ENCODE peak calls at places on chromosomes 11 and 22, in ten cellular contexts. P is tibial artery, X is adrenal gland, Y is GM23248, V is sigmoid colon, O is spleen, T is ovary, I is neural progenitor cell, C is tibial nerve, E is transverse colon. B is an unnamed sample.
A peak's percentile ranks its signal among the peaks of the same experiment; 100 is the strongest.

GRCh38 chr22:46678785-46679700 is 58.9 kb downstream of the GRAMD4 start:
- DNase-seq in E (no peak), T (no peak), V (no peak), I (no peak), C (no peak), Y (peak; percentile 63), P (no peak), X (no peak), O (no peak), B (peak; percentile 73)

GRCh38 chr11:35021589-35021988 is 105.2 kb downstream of the PDHX start:
- DNase-seq in T (no peak), Y (no peak), O (no peak), C (no peak), V (no peak), P (no peak), I (no peak), E (no peak), X (no peak), B (no peak)

GRCh38 chr11:116600930-116601329 is 171.9 kb downstream of the BUD13 start:
- DNase-seq in P (no peak), X (no peak), Y (no peak), O (no peak), E (no peak), I (no peak), C (no peak), V (peak; percentile 11), T (no peak), B (no peak)

GRCh38 chr11:76025068-76025467 is 181.2 kb downstream of the WNT11 start:
- DNase-seq in C (no peak), P (no peak), I (no peak), O (no peak), T (no peak), E (no peak), V (no peak), X (no peak), Y (peak; percentile 66), B (no peak)

GRCh38 chr11:93476796-93477195 is 66.4 kb downstream of the SMCO4 start:
- DNase-seq in E (no peak), Y (peak; percentile 76), X (no peak), V (no peak), O (no peak), T (no peak), I (no peak), P (no peak), C (no peak), B (no peak)

GRCh38 chr11:44340656-44341055 is 30.7 kb upstream of the ALX4 start:
- DNase-seq in Y (no peak), E (no peak), V (no peak), I (no peak), O (no peak), X (no peak), C (no peak), T (no peak), P (no peak), B (no peak)

GRCh38 chr11:74462009-74462408 is 5.3 kb downstream of the KCNE3 start:
- DNase-seq in T (peak; percentile 85), V (peak; percentile 89), I (peak; percentile 40), X (peak; percentile 86), C (peak; percentile 39), Y (peak; percentile 18), O (peak; percentile 93), E (peak; percentile 61), P (peak; percentile 84), B (peak; percentile 89)

GRCh38 chr11:120606116-120607010 is 94.8 kb downstream of the GRIK4 start:
- DNase-seq in X (no peak), E (no peak), O (peak; percentile 59), T (no peak), Y (no peak), I (no peak), C (no peak), P (no peak), V (no peak), B (no peak)

GRCh38 chr11:67057410-67057757 is 737 bp downstream of the RHOD start:
- DNase-seq in O (no peak), Y (peak; percentile 36), C (no peak), E (no peak), V (no peak), T (no peak), P (no peak), I (no peak), X (no peak), B (peak; percentile 71)

GRCh38 chr11:128725630-128726461 is 32.0 kb downstream of the FLI1 start:
- DNase-seq in V (no peak), X (peak; percentile 18), C (no peak), P (no peak), I (no peak), Y (peak; percentile 53), E (peak; percentile 41), O (peak; percentile 80), T (no peak), B (no peak)
- H3K4me1 ChIP-seq in V (peaks cover under 1% of the 10 kb centered on the region), X (peaks cover 32% of the 10 kb centered on the region), C (peaks cover 10% of the 10 kb centered on the region), P (no peaks in the 10 kb centered on the region), I (peaks cover 26% of the 10 kb centered on the region), Y (peaks cover 7% of the 10 kb centered on the region), E (peaks cover 17% of the 10 kb centered on the region), O (peaks cover 100% of the 10 kb centered on the region), T (no peaks in the 10 kb centered on the region), B (peaks cover 10% of the 10 kb centered on the region)

GRCh38 chr11:96065379-96065778 is 141.5 kb upstream of the MTMR2 start:
- DNase-seq in I (no peak), V (no peak), X (no peak), T (no peak), C (no peak), O (no peak), E (no peak), P (no peak), Y (peak; percentile 63), B (no peak)

GRCh38 chr11:96061094-96061493 is 137.2 kb upstream of the MTMR2 start:
- DNase-seq in C (no peak), P (no peak), Y (peak; percentile 48), E (no peak), T (no peak), O (no peak), I (no peak), V (no peak), X (peak; percentile 23), B (no peak)

GRCh38 chr11:96063886-96064285 is 140.0 kb upstream of the MTMR2 start:
- DNase-seq in V (no peak), Y (no peak), C (no peak), E (no peak), T (no peak), O (no peak), I (no peak), X (no peak), P (no peak), B (no peak)

GRCh38 chr11:96063053-96063452 is 139.1 kb upstream of the MTMR2 start:
- DNase-seq in P (no peak), X (no peak), I (no peak), O (no peak), E (no peak), C (no peak), T (no peak), Y (no peak), V (no peak), B (no peak)

DNA sequence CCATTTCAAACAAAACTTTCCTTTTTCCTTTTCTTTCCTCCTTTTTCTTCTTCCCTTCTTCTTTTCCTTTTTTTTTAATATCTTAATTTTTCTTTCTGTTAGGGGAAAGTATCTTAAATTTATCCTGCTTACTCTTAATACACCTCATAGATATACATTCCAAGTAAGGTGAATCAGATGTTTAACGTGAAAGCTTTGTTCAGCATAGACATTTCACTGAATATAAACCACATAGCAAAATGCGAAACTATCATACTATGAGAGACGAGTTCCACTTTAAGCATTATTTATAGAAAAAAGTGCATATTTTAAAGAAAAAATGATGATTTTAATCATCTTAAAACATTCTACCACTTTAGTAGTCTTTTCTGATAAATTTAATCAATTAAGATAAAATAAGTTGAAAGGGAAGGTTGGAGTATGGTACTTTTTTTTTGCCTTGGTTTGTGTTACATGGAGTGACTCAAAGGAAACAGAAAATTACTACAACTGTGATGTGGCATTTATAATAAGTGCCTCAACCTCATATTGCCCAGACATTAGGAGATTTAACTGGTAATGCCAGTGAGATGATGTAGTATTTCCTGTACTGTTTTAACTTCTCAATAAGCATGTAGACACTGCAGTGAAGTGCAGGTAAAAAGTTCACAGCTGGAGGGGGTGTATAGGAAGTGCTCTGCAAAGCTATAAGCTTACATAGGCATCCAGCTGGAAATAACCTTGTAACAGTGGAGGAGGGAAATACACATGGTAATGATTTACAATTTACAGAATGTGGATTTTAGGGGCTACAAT is 138.0 kb upstream of the MTMR2 start:
- DNase-seq in Y (peak; percentile 65), I (no peak), X (no peak), T (no peak), P (no peak), E (no peak), C (no peak), V (no peak), O (no peak), B (no peak)
- H3K27ac ChIP-seq in Y (peak overlapping the region; percentile 64), I (no peak overlapping the region), X (no peak overlapping the region), T (no peak overlapping the region), P (no peak overlapping the region), E (no peak overlapping the region), C (no peak overlapping the region), V (no peak overlapping the region), O (peak overlapping the region; percentile 37), B (no peak overlapping the region)

GRCh38 chr11:61486004-61486615 is 22.4 kb upstream of the LRRC10B start:
- DNase-seq in C (no peak), P (no peak), X (no peak), I (no peak), V (no peak), T (no peak), O (no peak), Y (no peak), E (no peak), B (no peak)
- H3K4me1 ChIP-seq in C (peaks cover 19% of the 10 kb centered on the region), P (no peaks in the 10 kb centered on the region), X (peaks cover 23% of the 10 kb centered on the region), I (peaks cover 39% of the 10 kb centered on the region), V (peaks cover 27% of the 10 kb centered on the region), T (peaks cover 18% of the 10 kb centered on the region), O (peaks cover 26% of the 10 kb centered on the region), Y (peaks cover 12% of the 10 kb centered on the region), E (peaks cover 19% of the 10 kb centered on the region), B (no peaks in the 10 kb centered on the region)

GRCh38 chr11:6992026-6992425 is 28.1 kb downstream of the ZNF214 start:
- DNase-seq in E (no peak), P (no peak), T (no peak), V (no peak), Y (peak; percentile 47), X (no peak), O (no peak), C (no peak), I (no peak), B (no peak)

GRCh38 chr11:6988506-6988905 is 31.6 kb downstream of the ZNF214 start:
- DNase-seq in Y (peak; percentile 51), V (no peak), P (no peak), I (no peak), E (no peak), T (no peak), X (no peak), C (no peak), O (no peak), B (no peak)

GRCh38 chr11:6991227-6991626 is 28.9 kb downstream of the ZNF214 start:
- DNase-seq in C (no peak), I (peak; percentile 5), Y (no peak), E (no peak), T (no peak), X (no peak), P (no peak), V (no peak), O (no peak), B (no peak)

DNA sequence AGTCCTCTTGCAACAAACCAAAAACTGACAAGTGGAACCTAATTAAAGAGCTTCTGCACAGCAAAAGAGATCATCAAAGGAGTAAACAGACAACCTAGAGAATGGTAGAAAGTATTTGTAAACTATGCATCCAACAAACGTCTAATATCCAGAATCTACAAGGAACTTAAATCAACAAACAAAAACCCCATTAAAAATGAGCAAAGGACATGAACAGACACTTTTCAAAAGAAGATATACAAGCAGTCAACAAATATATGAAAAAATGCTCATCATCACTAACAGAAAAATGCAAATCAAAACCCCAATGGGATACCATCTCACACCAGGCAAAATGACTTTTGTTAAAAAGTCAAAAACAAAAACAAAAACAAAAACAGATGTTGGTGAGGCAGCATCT is 33.7 kb downstream of the ZNF214 start:
- DNase-seq in T (no peak), O (no peak), P (no peak), E (no peak), Y (no peak), C (no peak), I (no peak), V (no peak), X (no peak), B (no peak)
- H3K27ac ChIP-seq in T (no peak overlapping the region), O (no peak overlapping the region), P (no peak overlapping the region), E (no peak overlapping the region), Y (no peak overlapping the region), C (no peak overlapping the region), I (no peak overlapping the region), V (no peak overlapping the region), X (no peak overlapping the region), B (no peak overlapping the region)

B was measured in pancreas.